ENCODE peak calls at places on chromosomes 11 and 22, in six cellular contexts. One of them, this sample, is unnamed.

GRCh38 chr11:64654958-64655541 is 64.0 kb downstream of the SLC22A12 start:
- DNase-seq in psoas muscle: no peak
- DNase-seq in dorsolateral prefrontal cortex: no peak
- DNase-seq in astrocyte of the spinal cord: no peak
- DNase-seq in cardiac fibroblast: no peak
- DNase-seq in upper lobe of left lung: peak
- DNase-seq in this sample: no peak

GRCh38 chr11:43927070-43927469 is 15.4 kb upstream of the C11orf96 start:
- DNase-seq in upper lobe of left lung: no peak
- DNase-seq in psoas muscle: no peak
- DNase-seq in cardiac fibroblast: no peak
- DNase-seq in astrocyte of the spinal cord: no peak
- DNase-seq in dorsolateral prefrontal cortex: no peak
- DNase-seq in this sample: no peak

GRCh38 chr22:43004362-43005035 is 10.4 kb downstream of the PACSIN2 start:
- DNase-seq in psoas muscle: no peak
- DNase-seq in dorsolateral prefrontal cortex: no peak
- DNase-seq in upper lobe of left lung: peak
- DNase-seq in cardiac fibroblast: peak
- DNase-seq in astrocyte of the spinal cord: peak
- DNase-seq in this sample: no peak

GRCh38 chr11:35515224-35515623 is 10.2 kb downstream of the PAMR1 start:
- DNase-seq in astrocyte of the spinal cord: peak
- DNase-seq in psoas muscle: no peak
- DNase-seq in cardiac fibroblast: peak
- DNase-seq in upper lobe of left lung: no peak
- DNase-seq in dorsolateral prefrontal cortex: no peak
- DNase-seq in this sample: no peak

GRCh38 chr22:24005201-24005600 is at the start of gene GSTT4:
- DNase-seq in psoas muscle: peak
- DNase-seq in astrocyte of the spinal cord: no peak
- DNase-seq in dorsolateral prefrontal cortex: no peak
- DNase-seq in upper lobe of left lung: no peak
- DNase-seq in cardiac fibroblast: peak
- DNase-seq in this sample: no peak

GRCh38 chr22:49586873-49587272 is 240.8 kb downstream of the BRD1 start:
- DNase-seq in cardiac fibroblast: no peak
- DNase-seq in psoas muscle: no peak
- DNase-seq in astrocyte of the spinal cord: no peak
- DNase-seq in upper lobe of left lung: no peak
- DNase-seq in dorsolateral prefrontal cortex: no peak
- DNase-seq in this sample: no peak

GRCh38 chr11:135022430-135022829 is 610.4 kb upstream of the B3GAT1 start:
- DNase-seq in cardiac fibroblast: no peak
- DNase-seq in upper lobe of left lung: no peak
- DNase-seq in dorsolateral prefrontal cortex: no peak
- DNase-seq in astrocyte of the spinal cord: no peak
- DNase-seq in psoas muscle: no peak
- DNase-seq in this sample: no peak

GRCh38 chr22:24434472-24435322 is 7.3 kb downstream of the ADORA2A start:
- DNase-seq in cardiac fibroblast: peak
- DNase-seq in psoas muscle: peak
- DNase-seq in dorsolateral prefrontal cortex: peak
- DNase-seq in astrocyte of the spinal cord: no peak
- DNase-seq in upper lobe of left lung: peak
- DNase-seq in this sample: no peak

GRCh38 chr22:47805394-47805935 is 1043.0 kb downstream of the TBC1D22A start:
- DNase-seq in cardiac fibroblast: no peak
- DNase-seq in dorsolateral prefrontal cortex: no peak
- DNase-seq in upper lobe of left lung: no peak
- DNase-seq in psoas muscle: no peak
- DNase-seq in astrocyte of the spinal cord: no peak
- DNase-seq in this sample: peak

GRCh38 chr11:96426356-96427103 is 36.7 kb downstream of the JRKL start:
- DNase-seq in upper lobe of left lung: no peak
- DNase-seq in cardiac fibroblast: peak
- DNase-seq in dorsolateral prefrontal cortex: no peak
- DNase-seq in psoas muscle: no peak
- DNase-seq in astrocyte of the spinal cord: peak
- DNase-seq in this sample: no peak

GRCh38 chr11:44418438-44418795 is 108.5 kb upstream of the ALX4 start:
- DNase-seq in psoas muscle: no peak
- DNase-seq in upper lobe of left lung: no peak
- DNase-seq in dorsolateral prefrontal cortex: no peak
- DNase-seq in cardiac fibroblast: no peak
- DNase-seq in astrocyte of the spinal cord: no peak
- DNase-seq in this sample: no peak

GRCh38 chr11:103904324-103904667 is 132.1 kb upstream of the DDI1 start:
- DNase-seq in upper lobe of left lung: no peak
- DNase-seq in dorsolateral prefrontal cortex: no peak
- DNase-seq in astrocyte of the spinal cord: no peak
- DNase-seq in psoas muscle: no peak
- DNase-seq in cardiac fibroblast: no peak
- DNase-seq in this sample: no peak

DNA sequence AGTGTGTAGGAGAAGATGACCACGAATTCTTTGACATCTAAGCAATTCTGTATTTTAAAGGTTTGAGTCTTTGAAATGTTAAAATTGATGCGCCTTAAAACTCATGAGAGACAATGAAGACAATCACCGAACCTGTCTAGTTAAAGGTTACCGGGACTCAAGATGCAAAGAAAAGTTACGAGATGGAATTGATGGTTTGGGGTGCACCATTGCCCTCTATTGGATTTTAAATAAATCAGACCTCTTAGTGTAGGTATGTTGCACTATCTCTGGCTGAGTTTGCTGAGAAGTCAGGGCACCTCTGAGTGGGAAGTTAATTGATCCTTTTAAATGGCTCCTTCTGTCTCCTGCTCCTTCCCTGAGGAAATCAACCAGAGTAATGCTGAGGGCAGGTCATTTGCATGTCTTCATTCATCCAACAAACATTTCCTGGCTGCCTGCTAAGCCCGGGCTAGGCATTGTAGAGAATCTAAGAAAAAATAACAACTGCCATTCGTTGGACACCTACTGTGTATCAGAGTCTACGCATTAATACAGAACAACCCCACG is 19.4 kb upstream of the TMA7B start:
- DNase-seq in upper lobe of left lung: no peak
- DNase-seq in cardiac fibroblast: no peak
- DNase-seq in dorsolateral prefrontal cortex: no peak
- DNase-seq in psoas muscle: no peak
- DNase-seq in astrocyte of the spinal cord: no peak
- DNase-seq in this sample: no peak
- TF ChIP-seq CTCF in upper lobe of left lung: no peak
- TF ChIP-seq CTCF in cardiac fibroblast: no peak
- TF ChIP-seq CTCF in dorsolateral prefrontal cortex: no peak
- TF ChIP-seq CTCF in psoas muscle: no peak
- TF ChIP-seq CTCF in astrocyte of the spinal cord: no peak
- TF ChIP-seq CTCF in this sample: no peak

GRCh38 chr11:47329431-47329993 is 23.0 kb downstream of the MYBPC3 start:
- DNase-seq in cardiac fibroblast: no peak
- DNase-seq in psoas muscle: no peak
- DNase-seq in astrocyte of the spinal cord: no peak
- DNase-seq in upper lobe of left lung: no peak
- DNase-seq in dorsolateral prefrontal cortex: no peak
- DNase-seq in this sample: no peak

GRCh38 chr11:47332303-47332711 is 20.2 kb downstream of the MYBPC3 start:
- DNase-seq in astrocyte of the spinal cord: no peak
- DNase-seq in psoas muscle: no peak
- DNase-seq in dorsolateral prefrontal cortex: no peak
- DNase-seq in upper lobe of left lung: no peak
- DNase-seq in cardiac fibroblast: no peak
- DNase-seq in this sample: no peak

GRCh38 chr11:47331454-47332302 is 20.8 kb downstream of the MYBPC3 start:
- DNase-seq in cardiac fibroblast: no peak
- DNase-seq in upper lobe of left lung: no peak
- DNase-seq in dorsolateral prefrontal cortex: no peak
- DNase-seq in astrocyte of the spinal cord: no peak
- DNase-seq in psoas muscle: no peak
- DNase-seq in this sample: no peak

GRCh38 chr11:47328449-47329390 is 23.8 kb downstream of the MYBPC3 start:
- DNase-seq in cardiac fibroblast: no peak
- DNase-seq in upper lobe of left lung: no peak
- DNase-seq in psoas muscle: no peak
- DNase-seq in dorsolateral prefrontal cortex: no peak
- DNase-seq in astrocyte of the spinal cord: no peak
- DNase-seq in this sample: no peak

DNA sequence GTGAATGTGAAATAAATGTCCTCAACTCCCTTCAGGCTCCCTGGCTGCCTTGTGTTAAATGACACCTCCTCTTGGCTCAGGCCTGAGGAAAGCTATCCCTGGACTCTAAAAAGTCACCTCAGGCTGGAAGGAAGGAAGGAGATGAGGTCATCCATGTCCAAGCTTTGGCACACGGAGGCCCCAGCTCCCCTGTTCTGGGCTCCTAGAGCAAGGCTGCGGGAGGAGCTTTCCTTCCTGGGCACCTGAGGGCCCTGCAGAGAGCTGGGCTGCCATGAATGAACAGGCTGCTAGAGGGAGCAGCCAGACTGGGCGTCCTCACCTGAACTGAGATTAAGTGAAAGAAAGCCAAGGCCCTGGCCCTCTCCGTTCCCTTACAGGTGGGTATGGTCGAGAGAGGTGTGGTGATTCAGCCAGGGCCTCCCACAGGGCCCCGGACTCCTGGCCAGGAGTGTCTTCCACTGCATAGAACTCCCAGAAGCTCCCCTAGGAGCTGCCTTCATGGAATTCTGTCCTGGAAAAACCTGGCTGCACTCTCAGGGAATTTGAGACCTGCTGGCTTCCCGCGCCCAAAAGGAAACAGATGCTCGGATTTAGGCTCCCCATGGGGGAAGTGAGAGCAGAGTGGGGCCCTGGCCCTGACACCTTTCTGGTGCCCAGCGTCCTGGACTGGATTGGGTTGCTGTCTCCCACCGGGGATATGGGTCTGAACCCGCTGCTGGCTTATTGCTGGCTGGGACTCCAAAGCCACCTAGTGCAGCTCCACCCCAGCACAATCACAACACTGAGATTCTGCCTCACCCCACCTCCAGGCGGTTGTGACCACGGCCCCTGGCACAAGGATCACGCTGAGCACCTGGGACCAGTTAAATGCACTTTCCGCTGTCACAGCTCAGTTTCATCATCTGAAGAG is 22.2 kb downstream of the MYBPC3 start:
- DNase-seq in psoas muscle: peak
- DNase-seq in cardiac fibroblast: peak
- DNase-seq in astrocyte of the spinal cord: peak
- DNase-seq in upper lobe of left lung: no peak
- DNase-seq in dorsolateral prefrontal cortex: no peak
- DNase-seq in this sample: no peak
- TF ChIP-seq CTCF in psoas muscle: no peak
- TF ChIP-seq CTCF in cardiac fibroblast: no peak
- TF ChIP-seq CTCF in astrocyte of the spinal cord: no peak
- TF ChIP-seq CTCF in upper lobe of left lung: no peak
- TF ChIP-seq CTCF in dorsolateral prefrontal cortex: no peak
- TF ChIP-seq CTCF in this sample: no peak

GRCh38 chr11:13831707-13832106 is 130.8 kb upstream of the SPON1 start:
- DNase-seq in dorsolateral prefrontal cortex: no peak
- DNase-seq in upper lobe of left lung: no peak
- DNase-seq in cardiac fibroblast: no peak
- DNase-seq in astrocyte of the spinal cord: peak
- DNase-seq in psoas muscle: no peak
- DNase-seq in this sample: no peak

GRCh38 chr11:13836666-13837065 is 125.9 kb upstream of the SPON1 start:
- DNase-seq in cardiac fibroblast: no peak
- DNase-seq in upper lobe of left lung: no peak
- DNase-seq in psoas muscle: no peak
- DNase-seq in dorsolateral prefrontal cortex: no peak
- DNase-seq in astrocyte of the spinal cord: no peak
- DNase-seq in this sample: no peak

GRCh38 chr11:13837286-13837685 is 125.2 kb upstream of the SPON1 start:
- DNase-seq in dorsolateral prefrontal cortex: no peak
- DNase-seq in upper lobe of left lung: no peak
- DNase-seq in astrocyte of the spinal cord: peak
- DNase-seq in cardiac fibroblast: no peak
- DNase-seq in psoas muscle: no peak
- DNase-seq in this sample: no peak

GRCh38 chr11:13834463-13834862 is 128.1 kb upstream of the SPON1 start:
- DNase-seq in cardiac fibroblast: no peak
- DNase-seq in upper lobe of left lung: no peak
- DNase-seq in dorsolateral prefrontal cortex: no peak
- DNase-seq in psoas muscle: no peak
- DNase-seq in astrocyte of the spinal cord: no peak
- DNase-seq in this sample: no peak
- TF ChIP-seq CTCF in cardiac fibroblast: peak
- TF ChIP-seq CTCF in upper lobe of left lung: no peak
- TF ChIP-seq CTCF in dorsolateral prefrontal cortex: no peak
- TF ChIP-seq CTCF in psoas muscle: no peak
- TF ChIP-seq CTCF in astrocyte of the spinal cord: peak
- TF ChIP-seq CTCF in this sample: peak

GRCh38 chr11:68690671-68691401 is 6.5 kb downstream of the GAL start:
- DNase-seq in psoas muscle: no peak
- DNase-seq in cardiac fibroblast: no peak
- DNase-seq in upper lobe of left lung: no peak
- DNase-seq in dorsolateral prefrontal cortex: no peak
- DNase-seq in astrocyte of the spinal cord: no peak
- DNase-seq in this sample: no peak
- TF ChIP-seq CTCF in psoas muscle: no peak
- TF ChIP-seq CTCF in cardiac fibroblast: no peak
- TF ChIP-seq CTCF in upper lobe of left lung: no peak
- TF ChIP-seq CTCF in dorsolateral prefrontal cortex: no peak
- TF ChIP-seq CTCF in astrocyte of the spinal cord: no peak
- TF ChIP-seq CTCF in this sample: no peak

DNA sequence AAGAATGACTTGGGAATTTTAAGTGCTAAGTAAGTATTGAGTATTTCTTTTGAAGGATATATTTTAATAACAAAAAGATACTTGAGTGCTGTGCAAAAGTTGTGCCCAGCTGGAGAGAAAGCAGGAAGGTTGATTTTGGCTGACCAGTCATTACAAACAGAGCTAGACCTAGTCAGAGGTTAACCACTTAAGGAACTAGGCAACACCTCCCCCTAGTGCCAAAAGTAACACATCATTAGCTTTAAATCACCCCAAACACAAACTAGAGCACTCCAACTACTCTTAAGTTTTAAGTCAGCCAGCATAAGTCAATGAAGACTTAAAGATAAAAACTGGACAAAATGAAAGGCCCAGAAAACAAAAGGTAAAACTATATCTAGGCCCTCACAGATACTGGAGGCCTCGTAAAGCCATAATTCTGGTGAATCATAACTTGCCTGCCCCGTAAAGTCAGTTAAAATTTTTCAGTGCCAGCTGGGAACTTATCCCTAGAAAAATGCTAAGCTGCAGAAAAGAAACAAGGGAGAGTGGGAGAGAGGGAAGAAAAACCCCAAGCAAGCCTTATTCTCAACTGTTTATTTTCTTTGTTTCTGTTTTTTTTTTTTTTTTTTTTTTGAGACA is 4.6 kb downstream of the TMEM9B start:
- DNase-seq in psoas muscle: no peak
- DNase-seq in dorsolateral prefrontal cortex: no peak
- DNase-seq in cardiac fibroblast: peak
- DNase-seq in astrocyte of the spinal cord: peak
- DNase-seq in upper lobe of left lung: peak
- DNase-seq in this sample: no peak
- TF ChIP-seq CTCF in psoas muscle: peak
- TF ChIP-seq CTCF in dorsolateral prefrontal cortex: peak
- TF ChIP-seq CTCF in cardiac fibroblast: peak
- TF ChIP-seq CTCF in astrocyte of the spinal cord: peak
- TF ChIP-seq CTCF in upper lobe of left lung: peak
- TF ChIP-seq CTCF in this sample: peak

This sample was measured in type B pancreatic cell.